ENCODE peak calls at places on chromosomes 3 and 15, in seven cellular contexts. M is foreskin keratinocyte, H is fibroblast of pulmonary artery, R is tibial artery, S is upper lobe of right lung, X is nephron progenitor cell, B is AG09319. Y is an unnamed sample.

GRCh38 chr15:91426412-91426811 is 326.4 kb downstream of the SV2B start:
- DNase-seq in S (no peak), M (peak; percentile 96), X (no peak), R (no peak), B (no peak), H (no peak), Y (no peak)

GRCh38 chr3:195863121-195864061 is 45.0 kb downstream of the TNK2 start:
- DNase-seq in X (peak; percentile 91), M (peak; percentile 79), R (peak; percentile 92), B (peak; percentile 72), H (peak; percentile 92), S (peak; percentile 94), Y (peak; percentile 93)

GRCh38 chr3:71225285-71225684 is 358.2 kb downstream of the FOXP1 start:
- DNase-seq in B (no peak), M (no peak), R (no peak), S (no peak), X (no peak), H (no peak), Y (no peak)

GRCh38 chr3:138381950-138382715 is 33.8 kb downstream of the MRAS start:
- DNase-seq in R (peak; percentile 83), M (peak; percentile 77), X (no peak), B (peak; percentile 5), S (peak; percentile 82), H (peak; percentile 69), Y (no peak)

GRCh38 chr3:124576565-124577493 is 153.4 kb upstream of the UMPS start:
- DNase-seq in H (no peak), X (no peak), M (no peak), S (no peak), R (no peak), B (no peak), Y (no peak)

GRCh38 chr3:127288921-127289645 is 1.2 kb upstream of the PRR20G start:
- DNase-seq in M (no peak), H (no peak), R (no peak), S (no peak), B (no peak), X (no peak), Y (no peak)

GRCh38 chr3:195859061-195859845 is 47.5 kb upstream of the MUC4 start:
- DNase-seq in R (peak; percentile 75), H (peak; percentile 68), B (peak; percentile 27), M (peak; percentile 48), S (peak; percentile 77), X (peak; percentile 88), Y (peak; percentile 87)

GRCh38 chr3:13368834-13369233 is 51.3 kb downstream of the NUP210 start:
- DNase-seq in S (no peak), B (no peak), M (no peak), H (no peak), R (no peak), X (no peak), Y (no peak)

GRCh38 chr15:97479957-97480356 is 480.5 kb upstream of the ARRDC4 start:
- DNase-seq in R (no peak), M (no peak), X (no peak), H (no peak), B (no peak), S (no peak), Y (no peak)

GRCh38 chr3:106067711-106068110 is 198.9 kb upstream of the CBLB start:
- DNase-seq in X (no peak), B (no peak), H (no peak), M (no peak), S (no peak), R (no peak), Y (no peak)

GRCh38 chr3:114380233-114380645 is 86.4 kb downstream of the TIGIT start:
- DNase-seq in X (no peak), R (peak; percentile 44), M (peak; percentile 50), S (no peak), H (peak; percentile 84), B (peak; percentile 78), Y (no peak)

GRCh38 chr3:39447637-39448483 is 19.6 kb upstream of the MOBP start:
- DNase-seq in B (peak; percentile 62), M (peak; percentile 64), R (peak; percentile 76), H (peak; percentile 90), S (no peak), X (peak; percentile 74), Y (no peak)

GRCh38 chr15:97036301-97036700 is 705.8 kb downstream of the NR2F2 start:
- DNase-seq in M (no peak), R (no peak), X (no peak), B (no peak), S (no peak), H (no peak), Y (no peak)

GRCh38 chr3:150132101-150132749 is 161.5 kb upstream of the PFN2 start:
- DNase-seq in S (no peak), M (no peak), X (no peak), H (no peak), R (no peak), B (no peak), Y (no peak)

GRCh38 chr3:124592658-124593441 is 137.4 kb upstream of the UMPS start:
- DNase-seq in R (no peak), X (no peak), M (peak; percentile 89), B (no peak), H (no peak), S (peak; percentile 72), Y (no peak)

GRCh38 chr3:49865198-49865784 is 4.4 kb downstream of the CAMKV start:
- DNase-seq in S (no peak), B (no peak), R (no peak), M (no peak), X (no peak), H (no peak), Y (no peak)

DNA sequence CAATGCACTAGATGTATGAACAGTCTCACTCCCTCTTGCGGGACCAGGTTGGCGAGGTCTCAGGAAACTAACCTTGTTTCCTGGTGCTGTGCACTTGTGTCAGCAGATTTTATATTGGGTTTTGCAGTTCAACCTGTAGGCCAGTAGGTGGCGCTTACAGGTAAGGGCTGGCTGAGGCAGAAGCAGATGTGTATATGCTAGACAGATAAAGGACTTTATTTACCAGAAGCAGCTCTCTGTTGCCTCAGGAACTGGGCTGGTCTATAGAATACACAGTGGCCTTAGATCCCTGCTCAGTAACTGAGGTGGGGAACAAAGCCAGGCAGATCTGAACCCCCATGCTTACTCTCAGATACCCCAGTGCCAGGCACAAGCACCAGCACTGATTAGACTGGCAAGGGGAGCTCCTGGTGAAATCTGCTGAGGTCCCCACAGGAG is 296.8 kb downstream of the DOCK3 start:
- DNase-seq in R (no peak), B (peak; percentile 8), M (peak; percentile 46), H (peak; percentile 56), X (peak; percentile 41), S (no peak), Y (no peak)
- TF ChIP-seq CTCF in R (peak; percentile 42), B (peak; percentile 77), M (peak; percentile 86), H (peak; percentile 88), X (peak; percentile 91), S (peak; percentile 76), Y (peak; percentile 84)

DNA sequence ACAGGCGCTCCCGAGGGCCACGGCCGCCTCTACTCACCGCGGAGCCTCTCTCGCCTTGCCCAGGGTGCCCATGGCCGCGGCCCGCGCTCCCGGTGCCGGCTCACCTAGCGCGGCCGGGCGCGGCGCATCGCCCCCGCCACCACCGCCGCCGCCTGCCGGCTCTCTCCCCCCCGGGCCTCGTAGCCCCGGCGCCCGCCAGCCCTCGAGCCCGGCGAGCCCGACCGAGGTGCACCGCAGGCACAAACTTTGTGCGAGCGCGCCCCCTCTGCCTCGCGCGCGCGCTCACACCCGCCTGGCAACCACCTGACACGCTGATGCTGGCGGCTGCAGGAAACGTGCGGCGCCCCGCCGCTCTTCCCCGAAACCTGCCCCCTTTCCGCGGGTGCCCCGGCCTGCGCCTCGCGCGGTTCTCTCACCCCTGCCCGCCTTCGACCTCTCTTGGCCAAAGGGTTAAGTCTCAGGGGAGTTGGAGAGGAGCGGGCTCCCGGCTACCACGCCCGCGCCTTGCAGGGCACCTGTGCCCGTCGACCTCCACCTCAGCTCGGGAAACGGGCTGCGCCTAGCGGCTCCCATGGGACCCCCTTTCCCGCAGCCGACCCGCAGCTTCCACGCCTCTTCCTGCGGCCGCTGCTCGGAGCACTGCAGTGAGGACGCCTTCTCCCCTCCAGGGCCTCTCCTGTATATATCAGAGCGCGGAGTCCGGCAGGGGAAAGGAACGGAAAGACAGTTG is at the start of gene RASGRP1:
- DNase-seq in R (peak; percentile 22), M (no peak), S (peak; percentile 88), H (peak; percentile 36), B (no peak), X (peak; percentile 84), Y (peak; percentile 96)
- TF ChIP-seq CTCF in R (no peak), M (peak; percentile 50), S (peak; percentile 22), H (no peak), B (peak; percentile 17), X (no peak), Y (peak; percentile 12)

GRCh38 chr3:7960601-7961000 is 541.0 kb upstream of the LMCD1 start:
- DNase-seq in X (no peak), S (no peak), B (no peak), R (no peak), M (no peak), H (no peak), Y (no peak)

GRCh38 chr3:7962244-7962643 is 539.4 kb upstream of the LMCD1 start:
- DNase-seq in X (no peak), M (no peak), H (no peak), S (no peak), R (no peak), B (no peak), Y (no peak)

GRCh38 chr3:7959094-7959493 is 542.5 kb upstream of the LMCD1 start:
- DNase-seq in X (no peak), S (no peak), H (no peak), M (no peak), B (no peak), R (no peak), Y (no peak)

DNA sequence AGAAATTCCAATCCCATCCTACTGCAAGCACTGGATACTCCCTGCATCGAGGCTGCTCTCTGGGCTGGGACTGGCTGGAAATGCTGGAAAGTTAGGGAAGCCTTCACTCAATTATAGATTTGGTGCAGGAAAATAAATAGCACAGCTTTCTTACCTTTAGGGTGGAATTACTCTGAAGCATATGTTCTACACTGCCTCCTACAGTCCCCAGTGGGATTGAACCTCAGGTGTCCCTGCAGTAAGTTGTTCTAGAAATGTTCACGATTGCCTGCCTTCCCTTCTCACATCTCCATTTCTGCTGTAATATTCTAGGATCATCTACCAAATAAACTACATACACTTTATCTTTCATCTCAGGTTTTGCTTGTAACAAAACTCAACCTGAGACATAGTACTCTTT is 536.7 kb upstream of the LMCD1 start:
- DNase-seq in S (no peak), R (no peak), X (no peak), H (no peak), B (no peak), M (no peak), Y (no peak)
- TF ChIP-seq CTCF in S (no peak), R (no peak), X (no peak), H (no peak), B (no peak), M (peak; percentile 26), Y (no peak)

GRCh38 chr3:20194793-20195460 is 8.9 kb upstream of the SGO1 start:
- DNase-seq in B (no peak), R (no peak), S (no peak), M (no peak), H (peak; percentile 8), X (no peak), Y (no peak)

GRCh38 chr3:20186600-20187004 is 596 bp upstream of the SGO1 start:
- DNase-seq in X (peak; percentile 4), S (no peak), B (no peak), H (no peak), R (no peak), M (no peak), Y (no peak)

GRCh38 chr3:20185733-20186599 is at the start of gene SGO1:
- DNase-seq in M (peak; percentile 96), R (peak; percentile 99), B (peak; percentile 91), H (peak; percentile 98), X (peak; percentile 99), S (peak; percentile 100), Y (peak; percentile 100)

GRCh38 chr3:20185364-20185732 is 658 bp downstream of the SGO1 start:
- DNase-seq in B (no peak), M (peak; percentile 28), X (peak; percentile 21), H (peak; percentile 11), R (no peak), S (no peak), Y (no peak)

GRCh38 chr3:20190991-20191390 is 5.0 kb upstream of the SGO1 start:
- DNase-seq in S (no peak), H (no peak), M (no peak), X (no peak), B (no peak), R (no peak), Y (no peak)
- TF ChIP-seq CTCF in S (no peak), H (no peak), M (no peak), X (no peak), B (no peak), R (no peak), Y (no peak)